ENCODE peak calls at places on chromosomes 13 and 19, in ten cellular contexts. One of them, this sample, is unnamed.

GRCh38 chr19:18969953-18970659 is 29.1 kb upstream of the HOMER3 start:
- DNase-seq in uterus: no peak
- DNase-seq in psoas muscle: no peak
- DNase-seq in lower leg skin: no peak
- DNase-seq in CD8-positive, alpha-beta T cell: no peak
- DNase-seq in AG04449: no peak
- DNase-seq in HFF-Myc: no peak
- DNase-seq in adrenal gland: no peak
- DNase-seq in coronary artery: no peak
- DNase-seq in mucosa of descending colon: no peak
- DNase-seq in this sample: no peak

GRCh38 chr13:78524936-78525335 is 78.4 kb downstream of the POU4F1 start:
- DNase-seq in mucosa of descending colon: no peak
- DNase-seq in lower leg skin: no peak
- DNase-seq in AG04449: no peak
- DNase-seq in adrenal gland: no peak
- DNase-seq in CD8-positive, alpha-beta T cell: no peak
- DNase-seq in psoas muscle: no peak
- DNase-seq in uterus: no peak
- DNase-seq in HFF-Myc: no peak
- DNase-seq in coronary artery: no peak
- DNase-seq in this sample: no peak

GRCh38 chr19:43779820-43780219 is 953 bp downstream of the KCNN4 start:
- DNase-seq in mucosa of descending colon: no peak
- DNase-seq in psoas muscle: no peak
- DNase-seq in CD8-positive, alpha-beta T cell: no peak
- DNase-seq in adrenal gland: no peak
- DNase-seq in coronary artery: no peak
- DNase-seq in HFF-Myc: no peak
- DNase-seq in uterus: no peak
- DNase-seq in AG04449: no peak
- DNase-seq in lower leg skin: no peak
- DNase-seq in this sample: no peak

GRCh38 chr13:92407858-92408257 is 818.7 kb upstream of the GPC6 start:
- DNase-seq in psoas muscle: no peak
- DNase-seq in uterus: no peak
- DNase-seq in adrenal gland: no peak
- DNase-seq in HFF-Myc: no peak
- DNase-seq in coronary artery: no peak
- DNase-seq in CD8-positive, alpha-beta T cell: no peak
- DNase-seq in lower leg skin: no peak
- DNase-seq in mucosa of descending colon: no peak
- DNase-seq in AG04449: no peak
- DNase-seq in this sample: no peak

GRCh38 chr13:41613984-41614581 is 156.7 kb downstream of the RGCC start:
- DNase-seq in psoas muscle: peak
- DNase-seq in coronary artery: no peak
- DNase-seq in HFF-Myc: peak
- DNase-seq in AG04449: peak
- DNase-seq in uterus: peak
- DNase-seq in adrenal gland: peak
- DNase-seq in lower leg skin: no peak
- DNase-seq in mucosa of descending colon: peak
- DNase-seq in CD8-positive, alpha-beta T cell: no peak
- DNase-seq in this sample: peak

GRCh38 chr19:3503036-3503572 is 2.6 kb upstream of the DOHH start:
- DNase-seq in AG04449: no peak
- DNase-seq in CD8-positive, alpha-beta T cell: no peak
- DNase-seq in coronary artery: no peak
- DNase-seq in adrenal gland: peak
- DNase-seq in uterus: no peak
- DNase-seq in mucosa of descending colon: no peak
- DNase-seq in HFF-Myc: no peak
- DNase-seq in lower leg skin: no peak
- DNase-seq in psoas muscle: no peak
- DNase-seq in this sample: no peak

GRCh38 chr13:45361596-45362206 is 20.7 kb upstream of the TPT1 start:
- DNase-seq in CD8-positive, alpha-beta T cell: no peak
- DNase-seq in coronary artery: no peak
- DNase-seq in mucosa of descending colon: no peak
- DNase-seq in AG04449: no peak
- DNase-seq in psoas muscle: no peak
- DNase-seq in uterus: no peak
- DNase-seq in HFF-Myc: no peak
- DNase-seq in lower leg skin: no peak
- DNase-seq in adrenal gland: no peak
- DNase-seq in this sample: no peak

GRCh38 chr13:31201341-31202024 is 1.7 kb downstream of the B3GLCT start:
- DNase-seq in psoas muscle: peak
- DNase-seq in lower leg skin: peak
- DNase-seq in AG04449: no peak
- DNase-seq in adrenal gland: no peak
- DNase-seq in mucosa of descending colon: no peak
- DNase-seq in coronary artery: no peak
- DNase-seq in uterus: peak
- DNase-seq in HFF-Myc: no peak
- DNase-seq in CD8-positive, alpha-beta T cell: no peak
- DNase-seq in this sample: no peak

GRCh38 chr19:5081441-5082161 is 112.7 kb downstream of the KDM4B start:
- DNase-seq in lower leg skin: no peak
- DNase-seq in uterus: no peak
- DNase-seq in mucosa of descending colon: no peak
- DNase-seq in psoas muscle: no peak
- DNase-seq in coronary artery: no peak
- DNase-seq in adrenal gland: no peak
- DNase-seq in CD8-positive, alpha-beta T cell: no peak
- DNase-seq in AG04449: no peak
- DNase-seq in HFF-Myc: no peak
- DNase-seq in this sample: no peak

GRCh38 chr13:40060318-40061007 is 405.0 kb downstream of the COG6 start:
- DNase-seq in psoas muscle: peak
- DNase-seq in uterus: peak
- DNase-seq in lower leg skin: peak
- DNase-seq in CD8-positive, alpha-beta T cell: no peak
- DNase-seq in HFF-Myc: no peak
- DNase-seq in mucosa of descending colon: no peak
- DNase-seq in coronary artery: no peak
- DNase-seq in adrenal gland: no peak
- DNase-seq in AG04449: peak
- DNase-seq in this sample: peak

GRCh38 chr13:72839831-72840426 is 58.0 kb downstream of the PIBF1 start:
- DNase-seq in AG04449: no peak
- DNase-seq in adrenal gland: peak
- DNase-seq in coronary artery: no peak
- DNase-seq in uterus: no peak
- DNase-seq in CD8-positive, alpha-beta T cell: no peak
- DNase-seq in mucosa of descending colon: peak
- DNase-seq in HFF-Myc: peak
- DNase-seq in psoas muscle: no peak
- DNase-seq in lower leg skin: no peak
- DNase-seq in this sample: peak

GRCh38 chr13:79456656-79457365 is 24.1 kb upstream of the NDFIP2 start:
- DNase-seq in uterus: no peak
- DNase-seq in mucosa of descending colon: no peak
- DNase-seq in coronary artery: no peak
- DNase-seq in HFF-Myc: no peak
- DNase-seq in AG04449: no peak
- DNase-seq in adrenal gland: no peak
- DNase-seq in lower leg skin: no peak
- DNase-seq in psoas muscle: no peak
- DNase-seq in CD8-positive, alpha-beta T cell: no peak
- DNase-seq in this sample: no peak

DNA sequence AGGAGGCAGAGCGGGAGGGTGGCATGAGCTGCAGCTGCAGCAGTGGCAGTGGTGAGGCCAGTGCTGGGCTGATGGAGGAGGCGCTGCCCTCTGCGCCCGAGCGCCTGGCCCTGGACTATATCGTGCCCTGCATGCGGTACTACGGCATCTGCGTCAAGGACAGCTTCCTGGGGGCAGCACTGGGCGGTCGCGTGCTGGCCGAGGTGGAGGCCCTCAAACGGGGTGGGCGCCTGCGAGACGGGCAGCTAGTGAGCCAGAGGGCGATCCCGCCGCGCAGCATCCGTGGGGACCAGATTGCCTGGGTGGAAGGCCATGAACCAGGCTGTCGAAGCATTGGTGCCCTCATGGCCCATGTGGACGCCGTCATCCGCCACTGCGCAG is 2.0 kb downstream of the EGLN2 start:
- DNase-seq in uterus: no peak
- DNase-seq in AG04449: no peak
- DNase-seq in HFF-Myc: no peak
- DNase-seq in CD8-positive, alpha-beta T cell: no peak
- DNase-seq in lower leg skin: no peak
- DNase-seq in psoas muscle: no peak
- DNase-seq in coronary artery: no peak
- DNase-seq in adrenal gland: no peak
- DNase-seq in mucosa of descending colon: no peak
- DNase-seq in this sample: no peak
- H3K4me3 ChIP-seq in uterus: no peak
- H3K4me3 ChIP-seq in AG04449: peak
- H3K4me3 ChIP-seq in HFF-Myc: peak
- H3K4me3 ChIP-seq in CD8-positive, alpha-beta T cell: peak
- H3K4me3 ChIP-seq in lower leg skin: no peak
- H3K4me3 ChIP-seq in psoas muscle: peak
- H3K4me3 ChIP-seq in coronary artery: peak
- H3K4me3 ChIP-seq in adrenal gland: no peak
- H3K4me3 ChIP-seq in mucosa of descending colon: no peak
- H3K4me3 ChIP-seq in this sample: peak

DNA sequence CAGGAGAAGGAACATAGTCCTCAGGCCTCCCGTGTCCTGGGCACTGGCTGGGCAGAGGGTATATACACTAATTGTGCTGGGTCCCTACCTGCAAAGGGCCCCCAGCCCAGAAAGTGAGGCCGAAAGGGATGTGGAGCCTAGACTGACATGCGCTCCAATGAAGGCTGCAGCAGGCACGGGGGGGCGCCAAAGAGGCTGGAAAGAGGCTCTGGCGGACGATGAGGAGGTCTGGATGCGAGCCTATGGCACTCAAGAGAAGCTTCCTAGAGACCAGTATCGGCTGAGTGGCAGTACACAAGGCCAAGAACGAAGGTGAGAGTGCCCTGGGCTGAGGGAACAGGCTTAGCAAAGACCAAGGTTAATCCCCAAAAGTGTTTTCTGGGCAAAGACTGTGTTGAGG is 16.6 kb downstream of the VRK3 start:
- DNase-seq in psoas muscle: no peak
- DNase-seq in lower leg skin: no peak
- DNase-seq in mucosa of descending colon: no peak
- DNase-seq in AG04449: no peak
- DNase-seq in coronary artery: no peak
- DNase-seq in HFF-Myc: no peak
- DNase-seq in adrenal gland: no peak
- DNase-seq in CD8-positive, alpha-beta T cell: no peak
- DNase-seq in uterus: no peak
- DNase-seq in this sample: no peak
- TF ChIP-seq CTCF in psoas muscle: no peak
- TF ChIP-seq CTCF in lower leg skin: no peak
- TF ChIP-seq CTCF in mucosa of descending colon: no peak
- TF ChIP-seq CTCF in AG04449: peak
- TF ChIP-seq CTCF in coronary artery: no peak
- TF ChIP-seq CTCF in HFF-Myc: peak
- TF ChIP-seq CTCF in adrenal gland: no peak
- TF ChIP-seq CTCF in CD8-positive, alpha-beta T cell: no peak
- TF ChIP-seq CTCF in uterus: no peak
- TF ChIP-seq CTCF in this sample: no peak

GRCh38 chr19:49912965-49913685 is 15.9 kb upstream of the ATF5 start:
- DNase-seq in coronary artery: no peak
- DNase-seq in lower leg skin: no peak
- DNase-seq in AG04449: no peak
- DNase-seq in psoas muscle: no peak
- DNase-seq in HFF-Myc: no peak
- DNase-seq in adrenal gland: no peak
- DNase-seq in CD8-positive, alpha-beta T cell: no peak
- DNase-seq in uterus: no peak
- DNase-seq in mucosa of descending colon: no peak
- DNase-seq in this sample: no peak
- H3K4me3 ChIP-seq in coronary artery: no peak
- H3K4me3 ChIP-seq in lower leg skin: no peak
- H3K4me3 ChIP-seq in AG04449: no peak
- H3K4me3 ChIP-seq in psoas muscle: no peak
- H3K4me3 ChIP-seq in HFF-Myc: no peak
- H3K4me3 ChIP-seq in adrenal gland: no peak
- H3K4me3 ChIP-seq in CD8-positive, alpha-beta T cell: no peak
- H3K4me3 ChIP-seq in uterus: no peak
- H3K4me3 ChIP-seq in mucosa of descending colon: no peak
- H3K4me3 ChIP-seq in this sample: no peak

GRCh38 chr19:49118565-49119410 is at the start of gene C19orf73:
- DNase-seq in coronary artery: peak
- DNase-seq in CD8-positive, alpha-beta T cell: peak
- DNase-seq in psoas muscle: peak
- DNase-seq in AG04449: peak
- DNase-seq in lower leg skin: peak
- DNase-seq in HFF-Myc: peak
- DNase-seq in adrenal gland: peak
- DNase-seq in mucosa of descending colon: peak
- DNase-seq in uterus: peak
- DNase-seq in this sample: peak
- TF ChIP-seq CTCF in coronary artery: no peak
- TF ChIP-seq CTCF in CD8-positive, alpha-beta T cell: peak
- TF ChIP-seq CTCF in psoas muscle: no peak
- TF ChIP-seq CTCF in AG04449: peak
- TF ChIP-seq CTCF in lower leg skin: no peak
- TF ChIP-seq CTCF in HFF-Myc: no peak
- TF ChIP-seq CTCF in adrenal gland: peak
- TF ChIP-seq CTCF in mucosa of descending colon: no peak
- TF ChIP-seq CTCF in uterus: no peak
- TF ChIP-seq CTCF in this sample: no peak

GRCh38 chr19:7925171-7925837 is 631 bp downstream of the CTXN1 start:
- DNase-seq in mucosa of descending colon: peak
- DNase-seq in lower leg skin: no peak
- DNase-seq in AG04449: no peak
- DNase-seq in adrenal gland: peak
- DNase-seq in HFF-Myc: no peak
- DNase-seq in psoas muscle: peak
- DNase-seq in coronary artery: no peak
- DNase-seq in CD8-positive, alpha-beta T cell: peak
- DNase-seq in uterus: peak
- DNase-seq in this sample: no peak
- H3K4me3 ChIP-seq in mucosa of descending colon: no peak
- H3K4me3 ChIP-seq in lower leg skin: peak
- H3K4me3 ChIP-seq in AG04449: peak
- H3K4me3 ChIP-seq in adrenal gland: no peak
- H3K4me3 ChIP-seq in HFF-Myc: peak
- H3K4me3 ChIP-seq in psoas muscle: peak
- H3K4me3 ChIP-seq in coronary artery: peak
- H3K4me3 ChIP-seq in CD8-positive, alpha-beta T cell: no peak
- H3K4me3 ChIP-seq in uterus: peak
- H3K4me3 ChIP-seq in this sample: peak